ENCODE peak calls at places on chromosomes 3 and 15, in nine cellular contexts. One of them, this sample, is unnamed.

GRCh38 chr3:120894285-120894684 is 13.7 kb upstream of the STXBP5L start:
- DNase-seq in colonic mucosa: peak; percentile 20
- DNase-seq in small intestine: no peak
- DNase-seq in ovary: peak; percentile 39
- DNase-seq in SJSA1: no peak
- DNase-seq in Peyer's patch: no peak
- DNase-seq in mucosa of descending colon: no peak
- DNase-seq in Panc1: no peak
- DNase-seq in neuronal stem cell: no peak
- DNase-seq in this sample: no peak

GRCh38 chr3:133570139-133570936 is 3.1 kb upstream of the CDV3 start:
- DNase-seq in colonic mucosa: no peak
- DNase-seq in small intestine: no peak
- DNase-seq in ovary: no peak
- DNase-seq in SJSA1: peak; percentile 79
- DNase-seq in Peyer's patch: no peak
- DNase-seq in mucosa of descending colon: no peak
- DNase-seq in Panc1: no peak
- DNase-seq in neuronal stem cell: no peak
- DNase-seq in this sample: peak; percentile 29

GRCh38 chr3:63571682-63572081 is 80.8 kb upstream of the SNTN start:
- DNase-seq in colonic mucosa: no peak
- DNase-seq in small intestine: no peak
- DNase-seq in ovary: no peak
- DNase-seq in SJSA1: no peak
- DNase-seq in Peyer's patch: no peak
- DNase-seq in mucosa of descending colon: no peak
- DNase-seq in Panc1: no peak
- DNase-seq in neuronal stem cell: no peak
- DNase-seq in this sample: no peak

GRCh38 chr3:155651489-155652223 is 93.2 kb downstream of the PLCH1 start:
- DNase-seq in colonic mucosa: no peak
- DNase-seq in small intestine: no peak
- DNase-seq in ovary: no peak
- DNase-seq in SJSA1: no peak
- DNase-seq in Peyer's patch: no peak
- DNase-seq in mucosa of descending colon: no peak
- DNase-seq in Panc1: no peak
- DNase-seq in neuronal stem cell: no peak
- DNase-seq in this sample: no peak

GRCh38 chr3:172384836-172385235 is 63.4 kb downstream of the GHSR start:
- DNase-seq in colonic mucosa: no peak
- DNase-seq in small intestine: no peak
- DNase-seq in ovary: no peak
- DNase-seq in SJSA1: no peak
- DNase-seq in Peyer's patch: no peak
- DNase-seq in mucosa of descending colon: no peak
- DNase-seq in Panc1: no peak
- DNase-seq in neuronal stem cell: no peak
- DNase-seq in this sample: no peak

GRCh38 chr15:45903283-45903682 is 268.5 kb downstream of the SQOR start:
- DNase-seq in colonic mucosa: no peak
- DNase-seq in small intestine: no peak
- DNase-seq in ovary: no peak
- DNase-seq in SJSA1: no peak
- DNase-seq in Peyer's patch: no peak
- DNase-seq in mucosa of descending colon: no peak
- DNase-seq in Panc1: no peak
- DNase-seq in neuronal stem cell: no peak
- DNase-seq in this sample: no peak

GRCh38 chr3:184703657-184704056 is 8.2 kb downstream of the MAGEF1 start:
- DNase-seq in colonic mucosa: no peak
- DNase-seq in small intestine: no peak
- DNase-seq in ovary: no peak
- DNase-seq in SJSA1: no peak
- DNase-seq in Peyer's patch: no peak
- DNase-seq in mucosa of descending colon: no peak
- DNase-seq in Panc1: no peak
- DNase-seq in neuronal stem cell: no peak
- DNase-seq in this sample: no peak

GRCh38 chr3:17052348-17052747 is 167.6 kb downstream of the PLCL2 start:
- DNase-seq in colonic mucosa: no peak
- DNase-seq in small intestine: no peak
- DNase-seq in ovary: no peak
- DNase-seq in SJSA1: no peak
- DNase-seq in Peyer's patch: no peak
- DNase-seq in mucosa of descending colon: no peak
- DNase-seq in Panc1: no peak
- DNase-seq in neuronal stem cell: no peak
- DNase-seq in this sample: no peak

GRCh38 chr3:150412599-150413069 is 4.5 kb downstream of the TSC22D2 start:
- DNase-seq in colonic mucosa: no peak
- DNase-seq in small intestine: peak; percentile 42
- DNase-seq in ovary: no peak
- DNase-seq in SJSA1: no peak
- DNase-seq in Peyer's patch: no peak
- DNase-seq in mucosa of descending colon: no peak
- DNase-seq in Panc1: no peak
- DNase-seq in neuronal stem cell: no peak
- DNase-seq in this sample: no peak

GRCh38 chr3:43523454-43524053 is 98.3 kb downstream of the ANO10 start:
- DNase-seq in colonic mucosa: no peak
- DNase-seq in small intestine: no peak
- DNase-seq in ovary: no peak
- DNase-seq in SJSA1: no peak
- DNase-seq in Peyer's patch: no peak
- DNase-seq in mucosa of descending colon: no peak
- DNase-seq in Panc1: no peak
- DNase-seq in neuronal stem cell: no peak
- DNase-seq in this sample: no peak

GRCh38 chr3:66077973-66078372 is 39.3 kb upstream of the MAGI1 start:
- DNase-seq in colonic mucosa: no peak
- DNase-seq in small intestine: no peak
- DNase-seq in ovary: no peak
- DNase-seq in SJSA1: no peak
- DNase-seq in Peyer's patch: no peak
- DNase-seq in mucosa of descending colon: no peak
- DNase-seq in Panc1: no peak
- DNase-seq in neuronal stem cell: no peak
- DNase-seq in this sample: no peak

GRCh38 chr3:66076861-66077495 is 38.3 kb upstream of the MAGI1 start:
- DNase-seq in colonic mucosa: no peak
- DNase-seq in small intestine: no peak
- DNase-seq in ovary: no peak
- DNase-seq in SJSA1: no peak
- DNase-seq in Peyer's patch: no peak
- DNase-seq in mucosa of descending colon: no peak
- DNase-seq in Panc1: no peak
- DNase-seq in neuronal stem cell: no peak
- DNase-seq in this sample: no peak

GRCh38 chr3:66075281-66075680 is 36.6 kb upstream of the MAGI1 start:
- DNase-seq in colonic mucosa: no peak
- DNase-seq in small intestine: no peak
- DNase-seq in ovary: no peak
- DNase-seq in SJSA1: no peak
- DNase-seq in Peyer's patch: no peak
- DNase-seq in mucosa of descending colon: no peak
- DNase-seq in Panc1: no peak
- DNase-seq in neuronal stem cell: no peak
- DNase-seq in this sample: no peak

GRCh38 chr3:66068255-66068654 is 29.5 kb upstream of the MAGI1 start:
- DNase-seq in colonic mucosa: no peak
- DNase-seq in small intestine: no peak
- DNase-seq in ovary: no peak
- DNase-seq in SJSA1: no peak
- DNase-seq in Peyer's patch: no peak
- DNase-seq in mucosa of descending colon: no peak
- DNase-seq in Panc1: no peak
- DNase-seq in neuronal stem cell: no peak
- DNase-seq in this sample: no peak

GRCh38 chr3:66073464-66074141 is 34.9 kb upstream of the MAGI1 start:
- DNase-seq in colonic mucosa: no peak
- DNase-seq in small intestine: no peak
- DNase-seq in ovary: no peak
- DNase-seq in SJSA1: no peak
- DNase-seq in Peyer's patch: no peak
- DNase-seq in mucosa of descending colon: no peak
- DNase-seq in Panc1: no peak
- DNase-seq in neuronal stem cell: no peak
- DNase-seq in this sample: no peak
- H3K4me1 ChIP-seq in colonic mucosa: no peaks in the 10 kb centered on the region
- H3K4me1 ChIP-seq in small intestine: no peaks in the 10 kb centered on the region
- H3K4me1 ChIP-seq in ovary: no peaks in the 10 kb centered on the region
- H3K4me1 ChIP-seq in SJSA1: peaks cover 7% of the 10 kb centered on the region
- H3K4me1 ChIP-seq in Peyer's patch: no peaks in the 10 kb centered on the region
- H3K4me1 ChIP-seq in mucosa of descending colon: no peaks in the 10 kb centered on the region
- H3K4me1 ChIP-seq in Panc1: no peaks in the 10 kb centered on the region
- H3K4me1 ChIP-seq in neuronal stem cell: no peaks in the 10 kb centered on the region
- H3K4me1 ChIP-seq in this sample: no peaks in the 10 kb centered on the region

DNA sequence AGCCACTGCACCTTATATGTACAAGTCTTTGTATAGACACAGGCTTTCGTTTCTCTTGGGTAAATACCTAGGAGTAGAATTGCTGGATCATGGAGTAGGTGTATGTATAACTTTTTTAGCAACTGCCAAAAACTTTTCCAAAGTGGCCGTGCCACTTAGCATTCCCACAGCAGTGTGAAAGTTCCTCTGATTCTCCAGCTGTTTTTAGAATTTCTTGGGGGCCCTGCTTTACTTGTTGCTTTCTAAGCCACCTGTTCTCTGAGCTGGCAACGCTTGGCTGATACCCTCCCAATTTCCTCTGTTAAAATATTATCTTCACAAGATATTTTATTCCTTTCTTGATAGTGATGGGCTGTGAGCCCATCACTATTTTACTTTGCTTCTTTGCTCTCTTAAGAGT is 19.2 kb downstream of the LIMD1 start:
- DNase-seq in colonic mucosa: no peak
- DNase-seq in small intestine: no peak
- DNase-seq in ovary: no peak
- DNase-seq in SJSA1: no peak
- DNase-seq in Peyer's patch: no peak
- DNase-seq in mucosa of descending colon: no peak
- DNase-seq in Panc1: no peak
- DNase-seq in neuronal stem cell: no peak
- DNase-seq in this sample: no peak
- H3K4me1 ChIP-seq in colonic mucosa: no peaks in the 10 kb centered on the region
- H3K4me1 ChIP-seq in small intestine: peaks cover 11% of the 10 kb centered on the region
- H3K4me1 ChIP-seq in ovary: peaks cover 5% of the 10 kb centered on the region
- H3K4me1 ChIP-seq in SJSA1: peaks cover 22% of the 10 kb centered on the region
- H3K4me1 ChIP-seq in Peyer's patch: peaks cover 22% of the 10 kb centered on the region
- H3K4me1 ChIP-seq in mucosa of descending colon: peaks cover 9% of the 10 kb centered on the region
- H3K4me1 ChIP-seq in Panc1: peaks cover 51% of the 10 kb centered on the region
- H3K4me1 ChIP-seq in neuronal stem cell: peaks cover 17% of the 10 kb centered on the region
- H3K4me1 ChIP-seq in this sample: peaks cover 65% of the 10 kb centered on the region

DNA sequence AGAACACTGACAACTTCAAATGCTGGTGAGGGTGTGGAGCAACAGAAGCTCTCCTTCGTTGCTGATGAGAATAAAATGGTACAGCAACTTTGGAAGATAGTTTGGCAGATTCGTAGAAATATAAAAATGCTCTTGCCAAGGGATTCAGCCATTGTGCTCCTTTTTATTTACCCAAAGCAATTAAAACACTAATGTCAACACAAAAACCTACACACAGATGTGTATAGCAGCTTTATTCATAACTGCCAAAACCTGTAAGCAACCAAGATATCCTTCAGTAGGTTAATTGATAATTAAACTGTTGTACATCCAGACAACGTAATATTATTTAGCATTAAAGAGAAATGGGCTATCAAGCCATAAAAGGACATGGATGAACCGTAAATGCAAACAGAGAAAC is 37.8 kb upstream of the LSAMP start:
- DNase-seq in colonic mucosa: no peak
- DNase-seq in small intestine: no peak
- DNase-seq in ovary: no peak
- DNase-seq in SJSA1: no peak
- DNase-seq in Peyer's patch: no peak
- DNase-seq in mucosa of descending colon: no peak
- DNase-seq in Panc1: no peak
- DNase-seq in neuronal stem cell: no peak
- DNase-seq in this sample: no peak
- H3K4me1 ChIP-seq in colonic mucosa: no peaks in the 10 kb centered on the region
- H3K4me1 ChIP-seq in small intestine: no peaks in the 10 kb centered on the region
- H3K4me1 ChIP-seq in ovary: no peaks in the 10 kb centered on the region
- H3K4me1 ChIP-seq in SJSA1: no peaks in the 10 kb centered on the region
- H3K4me1 ChIP-seq in Peyer's patch: no peaks in the 10 kb centered on the region
- H3K4me1 ChIP-seq in mucosa of descending colon: no peaks in the 10 kb centered on the region
- H3K4me1 ChIP-seq in Panc1: no peaks in the 10 kb centered on the region
- H3K4me1 ChIP-seq in neuronal stem cell: no peaks in the 10 kb centered on the region
- H3K4me1 ChIP-seq in this sample: no peaks in the 10 kb centered on the region

GRCh38 chr3:141452773-141453172 is 34.1 kb upstream of the RASA2 start:
- DNase-seq in colonic mucosa: no peak
- DNase-seq in small intestine: no peak
- DNase-seq in ovary: no peak
- DNase-seq in SJSA1: no peak
- DNase-seq in Peyer's patch: no peak
- DNase-seq in mucosa of descending colon: no peak
- DNase-seq in Panc1: no peak
- DNase-seq in neuronal stem cell: no peak
- DNase-seq in this sample: no peak

GRCh38 chr3:141449424-141449823 is 37.4 kb upstream of the RASA2 start:
- DNase-seq in colonic mucosa: no peak
- DNase-seq in small intestine: no peak
- DNase-seq in ovary: no peak
- DNase-seq in SJSA1: no peak
- DNase-seq in Peyer's patch: no peak
- DNase-seq in mucosa of descending colon: no peak
- DNase-seq in Panc1: no peak
- DNase-seq in neuronal stem cell: no peak
- DNase-seq in this sample: no peak

GRCh38 chr3:141448606-141449216 is 38.1 kb upstream of the RASA2 start:
- DNase-seq in colonic mucosa: no peak
- DNase-seq in small intestine: no peak
- DNase-seq in ovary: no peak
- DNase-seq in SJSA1: no peak
- DNase-seq in Peyer's patch: no peak
- DNase-seq in mucosa of descending colon: no peak
- DNase-seq in Panc1: no peak
- DNase-seq in neuronal stem cell: no peak
- DNase-seq in this sample: no peak

GRCh38 chr3:141452045-141452444 is 34.8 kb upstream of the RASA2 start:
- DNase-seq in colonic mucosa: no peak
- DNase-seq in small intestine: peak; percentile 74
- DNase-seq in ovary: no peak
- DNase-seq in SJSA1: no peak
- DNase-seq in Peyer's patch: peak; percentile 67
- DNase-seq in mucosa of descending colon: no peak
- DNase-seq in Panc1: peak; percentile 47
- DNase-seq in neuronal stem cell: peak; percentile 31
- DNase-seq in this sample: no peak

DNA sequence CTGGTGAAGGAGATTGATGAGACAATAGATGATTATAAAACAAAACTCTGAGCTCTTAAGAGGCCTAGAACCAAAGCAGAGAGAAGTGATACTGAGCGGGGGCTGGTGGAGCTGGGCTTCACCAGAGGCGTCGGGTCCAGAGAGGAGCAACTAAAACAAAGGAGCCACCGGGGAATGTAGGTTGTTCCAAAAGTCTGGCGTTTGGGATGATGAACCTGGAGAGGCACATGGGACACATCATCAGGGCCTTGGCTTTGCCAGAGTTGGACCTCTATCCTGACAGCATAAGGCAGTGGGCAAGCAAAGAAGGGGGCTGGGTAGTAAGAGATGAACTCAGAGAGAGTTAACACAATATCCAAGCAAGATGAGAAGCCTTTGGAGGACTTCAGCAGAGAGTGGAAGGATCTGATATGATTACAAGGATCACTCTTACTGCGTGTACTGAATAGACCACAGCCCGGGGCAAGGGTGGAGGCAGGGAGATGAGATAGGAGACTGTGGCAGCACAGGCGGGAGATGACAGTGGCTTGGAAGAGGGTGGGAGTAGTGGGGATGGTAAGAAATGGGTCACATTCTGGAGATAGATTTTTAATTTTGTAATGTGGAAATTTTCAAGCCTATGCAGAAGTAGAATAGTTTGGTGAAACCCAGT is 36.0 kb upstream of the RASA2 start:
- DNase-seq in colonic mucosa: no peak
- DNase-seq in small intestine: no peak
- DNase-seq in ovary: no peak
- DNase-seq in SJSA1: no peak
- DNase-seq in Peyer's patch: no peak
- DNase-seq in mucosa of descending colon: no peak
- DNase-seq in Panc1: no peak
- DNase-seq in neuronal stem cell: no peak
- DNase-seq in this sample: no peak
- H3K4me1 ChIP-seq in colonic mucosa: peaks cover 11% of the 10 kb centered on the region
- H3K4me1 ChIP-seq in small intestine: peaks cover 4% of the 10 kb centered on the region
- H3K4me1 ChIP-seq in ovary: peaks cover 3% of the 10 kb centered on the region
- H3K4me1 ChIP-seq in SJSA1: peaks cover 11% of the 10 kb centered on the region
- H3K4me1 ChIP-seq in Peyer's patch: no peaks in the 10 kb centered on the region
- H3K4me1 ChIP-seq in mucosa of descending colon: no peaks in the 10 kb centered on the region
- H3K4me1 ChIP-seq in Panc1: no peaks in the 10 kb centered on the region
- H3K4me1 ChIP-seq in neuronal stem cell: no peaks in the 10 kb centered on the region
- H3K4me1 ChIP-seq in this sample: peaks cover 3% of the 10 kb centered on the region

This sample was measured in heart right ventricle.